ENCODE peak calls at places on chromosomes 4 and X, in ten cellular contexts. E is left lung, F is uterus, C is mucosa of descending colon, V is pancreas, T is heart right ventricle, X is OCI-LY7, W is aorta, Q is upper lobe of right lung, K is right lobe of liver. Y is an unnamed sample. For H3K9me3, the result is how much of the 10 kb centered on the place peaks cover.

GRCh38 chr4:22434895-22435294 is 81.0 kb downstream of the ADGRA3 start:
- DNase-seq in E (no peak), Q (no peak), T (peak), X (peak), F (peak), W (peak), V (peak), C (no peak), K (peak), Y (no peak)

GRCh38 chr4:185773419-185773818 is 38.6 kb downstream of the SORBS2 start:
- DNase-seq in W (peak), E (no peak), K (peak), X (no peak), F (peak), V (peak), T (peak), C (no peak), Q (peak), Y (peak)

GRCh38 chr4:108834787-108835384 is 72.0 kb upstream of the ETNPPL start:
- DNase-seq in T (no peak), X (peak), V (no peak), Q (no peak), F (no peak), C (no peak), E (no peak), K (no peak), W (no peak), Y (no peak)

GRCh38 chrX:114583646-114584433 is at the start of gene HTR2C:
- DNase-seq in F (no peak), K (no peak), V (no peak), Q (no peak), W (peak), T (no peak), E (no peak), X (no peak), C (no peak), Y (no peak)

GRCh38 chr4:188707036-188707435 is 567.8 kb downstream of the TRIML1 start:
- DNase-seq in X (no peak), V (no peak), F (no peak), T (no peak), E (no peak), K (no peak), Q (no peak), W (no peak), C (no peak), Y (no peak)

GRCh38 chrX:21047034-21047455 is 327.2 kb upstream of the CNKSR2 start:
- DNase-seq in K (no peak), X (no peak), C (no peak), Q (no peak), E (no peak), W (no peak), T (no peak), F (no peak), V (no peak), Y (no peak)

GRCh38 chrX:119089619-119090018 is 16.8 kb downstream of the CT47C1 start:
- DNase-seq in F (no peak), W (no peak), V (no peak), X (no peak), K (no peak), T (no peak), Q (no peak), C (no peak), E (no peak), Y (no peak)

GRCh38 chr4:168867128-168867527 is 142.9 kb downstream of the CBR4 start:
- DNase-seq in C (no peak), K (no peak), T (no peak), W (no peak), Q (no peak), V (no peak), F (no peak), X (no peak), E (no peak), Y (no peak)

GRCh38 chr4:152965614-152966013 is 29.5 kb downstream of the FHDC1 start:
- DNase-seq in Q (no peak), C (no peak), T (no peak), F (no peak), K (no peak), W (no peak), V (no peak), X (no peak), E (no peak), Y (no peak)

GRCh38 chrX:41273638-41274037 is 60.3 kb upstream of the DDX3X start:
- DNase-seq in X (no peak), Q (no peak), V (no peak), C (no peak), T (no peak), E (no peak), W (no peak), F (no peak), K (no peak), Y (no peak)

GRCh38 chr4:144267084-144267483 is 126.6 kb upstream of the GYPA start:
- DNase-seq in X (no peak), W (no peak), K (no peak), F (no peak), C (no peak), Q (no peak), E (no peak), T (no peak), V (no peak), Y (no peak)

GRCh38 chr4:3372933-3373465 is 68.8 kb upstream of the HGFAC start:
- DNase-seq in W (peak), V (no peak), C (peak), T (peak), Q (peak), X (no peak), K (peak), F (no peak), E (peak), Y (peak)

GRCh38 chr4:108619372-108620100 is 840 bp upstream of the RPL34 start:
- DNase-seq in X (no peak), V (no peak), W (no peak), K (no peak), T (no peak), C (no peak), Q (no peak), F (no peak), E (no peak), Y (no peak)

GRCh38 chr4:26568446-26568994 is 15.4 kb upstream of the TBC1D19 start:
- DNase-seq in V (no peak), C (no peak), Q (no peak), T (no peak), W (no peak), E (no peak), F (no peak), X (no peak), K (no peak), Y (no peak)

GRCh38 chrX:73563740-73564073 is 710 bp downstream of the CHIC1 start:
- DNase-seq in C (no peak), V (no peak), W (no peak), Q (no peak), T (no peak), F (no peak), E (no peak), X (no peak), K (no peak), Y (no peak)

GRCh38 chr4:8860096-8860891 is 11.3 kb downstream of the HMX1 start:
- DNase-seq in W (peak), Q (no peak), F (no peak), V (no peak), C (peak), K (no peak), E (peak), T (no peak), X (no peak), Y (no peak)

GRCh38 chr4:51932261-51932660 is 87.9 kb downstream of the LRRC66 start:
- DNase-seq in T (peak), E (no peak), F (no peak), Q (no peak), W (peak), V (no peak), K (no peak), X (no peak), C (no peak), Y (no peak)

GRCh38 chr4:121226362-121226761 is 62.2 kb upstream of the TNIP3 start:
- DNase-seq in F (no peak), W (no peak), C (no peak), V (no peak), E (no peak), X (no peak), K (no peak), T (no peak), Q (no peak), Y (no peak)

GRCh38 chrX:10769165-10769564 is 148.8 kb upstream of the MID1 start:
- DNase-seq in W (no peak), X (peak), F (no peak), C (no peak), T (no peak), V (no peak), K (no peak), Q (no peak), E (no peak), Y (no peak)

GRCh38 chr4:94390804-94391410 is 48.3 kb upstream of the HPGDS start:
- DNase-seq in Q (no peak), W (no peak), V (no peak), F (no peak), C (no peak), K (no peak), T (no peak), E (no peak), X (peak), Y (no peak)

GRCh38 chr4:17781831-17782287 is 438 bp upstream of the FAM184B start:
- DNase-seq in W (no peak), E (peak), Q (no peak), C (no peak), T (no peak), X (no peak), F (no peak), V (no peak), K (no peak), Y (no peak)

GRCh38 chr4:25856756-25857155 is 6.0 kb downstream of the SEL1L3 start:
- DNase-seq in F (no peak), K (no peak), W (no peak), X (no peak), T (no peak), Q (no peak), V (no peak), C (no peak), E (no peak), Y (no peak)

GRCh38 chr4:11216520-11216919 is 212.2 kb downstream of the HS3ST1 start:
- DNase-seq in T (no peak), X (no peak), E (no peak), Q (no peak), F (no peak), V (no peak), C (no peak), K (no peak), W (no peak), Y (no peak)

GRCh38 chr4:153152453-153153338 is 51.5 kb upstream of the TRIM2 start:
- DNase-seq in E (peak), C (peak), V (peak), K (peak), Q (peak), X (no peak), W (peak), F (no peak), T (peak), Y (peak)

GRCh38 chrX:40987413-40987812 is 97.8 kb upstream of the USP9X start:
- DNase-seq in Q (no peak), T (no peak), F (no peak), V (no peak), E (no peak), C (no peak), X (no peak), K (no peak), W (no peak), Y (no peak)

GRCh38 chrX:44569122-44569521 is 26.5 kb upstream of the FUNDC1 start:
- DNase-seq in E (no peak), W (no peak), V (no peak), K (no peak), C (no peak), Q (no peak), T (no peak), X (no peak), F (no peak), Y (no peak)

GRCh38 chr4:52939325-52939724 is 77.2 kb downstream of the RASL11B start:
- DNase-seq in T (no peak), C (no peak), Q (no peak), X (no peak), F (no peak), V (no peak), K (no peak), W (no peak), E (no peak), Y (no peak)

GRCh38 chrX:22800806-22801205 is 199.0 kb upstream of the DDX53 start:
- DNase-seq in T (no peak), V (no peak), C (no peak), X (no peak), E (no peak), F (no peak), W (no peak), Q (no peak), K (no peak), Y (no peak)

GRCh38 chr4:38723114-38723513 is 59.1 kb downstream of the KLF3 start:
- DNase-seq in W (no peak), C (no peak), E (no peak), K (no peak), T (no peak), V (no peak), Q (no peak), F (no peak), X (no peak), Y (no peak)

GRCh38 chrX:34612036-34612435 is 45.0 kb downstream of the TMEM47 start:
- DNase-seq in Q (no peak), C (no peak), K (no peak), X (no peak), F (no peak), T (no peak), W (no peak), E (no peak), V (no peak), Y (no peak)

GRCh38 chr4:76611611-76612010 is 176.6 kb downstream of the SHROOM3 start:
- DNase-seq in V (peak), K (no peak), F (no peak), C (peak), E (no peak), T (no peak), Q (no peak), X (no peak), W (peak), Y (no peak)

GRCh38 chr4:404006-404405 is 66.4 kb downstream of the ZNF141 start:
- DNase-seq in W (no peak), V (no peak), T (no peak), Q (no peak), X (no peak), K (no peak), E (no peak), F (no peak), C (no peak), Y (no peak)
- H3K9me3 ChIP-seq in W (under half), V (under half), T (under half), Q (under half), X (under half), K (under half), E (half or more), F (under half), C (half or more), Y (under half)

GRCh38 chr4:19945979-19946380 is 305.7 kb upstream of the SLIT2 start:
- DNase-seq in V (no peak), T (no peak), F (no peak), Q (no peak), E (no peak), K (no peak), C (no peak), X (no peak), W (no peak), Y (no peak)

GRCh38 chr4:19944806-19945205 is 306.9 kb upstream of the SLIT2 start:
- DNase-seq in V (no peak), T (no peak), F (no peak), K (no peak), Q (no peak), C (no peak), W (no peak), E (no peak), X (no peak), Y (no peak)

GRCh38 chr4:19947349-19947748 is 304.4 kb upstream of the SLIT2 start:
- DNase-seq in K (no peak), F (no peak), T (no peak), V (no peak), X (no peak), W (no peak), Q (no peak), C (no peak), E (no peak), Y (no peak)

GRCh38 chr4:19944251-19944650 is 307.5 kb upstream of the SLIT2 start:
- DNase-seq in K (no peak), X (no peak), F (no peak), Q (no peak), V (no peak), C (no peak), W (no peak), T (no peak), E (no peak), Y (no peak)

GRCh38 chr4:19945501-19945900 is 306.2 kb upstream of the SLIT2 start:
- DNase-seq in E (no peak), C (no peak), Q (no peak), K (no peak), F (no peak), W (no peak), X (no peak), V (no peak), T (no peak), Y (no peak)
- H3K4me3 ChIP-seq in E (no peak), C (no peak), Q (no peak), K (no peak), F (no peak), W (no peak), X (no peak), V (no peak), T (no peak), Y (no peak)

GRCh38 chr4:14607578-14607977 is 394.7 kb upstream of the CPEB2 start:
- DNase-seq in Q (no peak), V (no peak), W (no peak), C (no peak), X (no peak), E (no peak), F (no peak), T (no peak), K (no peak), Y (no peak)

GRCh38 chr4:14607001-14607400 is 395.3 kb upstream of the CPEB2 start:
- DNase-seq in Q (no peak), E (no peak), K (no peak), V (no peak), W (no peak), C (no peak), X (no peak), F (no peak), T (no peak), Y (no peak)

GRCh38 chr4:14608630-14609029 is 393.7 kb upstream of the CPEB2 start:
- DNase-seq in F (no peak), V (no peak), T (no peak), E (no peak), W (no peak), X (no peak), C (no peak), Q (no peak), K (no peak), Y (no peak)
- H3K9me3 ChIP-seq in F (under half), V (under half), T (under half), E (under half), W (under half), X (under half), C (under half), Q (under half), K (under half), Y (under half)

GRCh38 chrX:154371771-154372300 is 2.6 kb downstream of the FLNA start:
- DNase-seq in T (no peak), V (no peak), E (no peak), C (peak), K (no peak), X (no peak), W (no peak), Q (no peak), F (peak), Y (no peak)
- H3K4me3 ChIP-seq in T (peak), V (peak), E (peak), C (peak), K (peak), X (peak), W (peak), Q (peak), F (peak), Y (peak)

DNA sequence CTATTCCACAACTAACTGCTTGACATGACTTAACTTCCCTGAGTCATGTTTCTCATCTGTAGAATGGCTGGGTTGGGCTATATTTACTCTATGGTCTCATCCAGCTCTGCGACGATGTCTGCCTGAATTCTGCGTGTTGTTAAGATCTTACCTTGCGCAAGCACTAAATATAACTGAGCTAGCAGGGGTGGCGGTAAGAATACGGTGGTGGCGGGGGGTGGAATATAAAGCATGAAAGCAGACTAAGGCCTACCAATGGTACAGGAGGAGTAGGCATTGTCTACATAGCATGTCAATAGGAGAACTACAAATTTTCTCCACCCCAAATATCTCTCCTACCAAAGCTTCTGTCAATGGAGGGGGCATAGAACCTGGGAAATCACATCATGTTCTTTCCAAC is 45.7 kb upstream of the DCLK2 start:
- DNase-seq in C (no peak), V (no peak), Q (no peak), W (no peak), F (no peak), K (no peak), T (no peak), X (no peak), E (no peak), Y (no peak)
- H3K9me3 ChIP-seq in C (under half), V (under half), Q (under half), W (under half), F (under half), K (under half), T (under half), X (under half), E (under half), Y (under half)

Y was measured in heart left ventricle.